ENCODE peak calls at places on chromosomes 1 and 21, in five cellular contexts. L is GM23248, U is PC-3, F is HCT116, A is MM.1S. V is an unnamed sample. For H3K36me3, the result is how much of the 10 kb centered on the place peaks cover.

GRCh38 chr1:37794372-37795339 is 1.0 kb downstream of the MANEAL start:
- DNase-seq in U (no peak), F (no peak), A (peak), L (no peak), V (peak)

GRCh38 chr1:203916756-203917155 is 55.4 kb downstream of the SNRPE start:
- DNase-seq in U (peak), F (no peak), A (no peak), L (no peak), V (no peak)

GRCh38 chr21:28742527-28742926 is 250.2 kb downstream of the LTN1 start:
- DNase-seq in U (peak), F (no peak), L (peak), A (no peak), V (no peak)

GRCh38 chr21:38979271-38980196 is 173.8 kb downstream of the ETS2 start:
- DNase-seq in A (no peak), L (peak), U (peak), F (no peak), V (peak)

GRCh38 chr1:73044241-73044640 is 761.9 kb upstream of the NEGR1 start:
- DNase-seq in A (no peak), F (no peak), U (no peak), L (no peak), V (no peak)

GRCh38 chr1:89088597-89088996 is 23.6 kb upstream of the GBP1 start:
- DNase-seq in U (no peak), L (no peak), F (no peak), A (no peak), V (no peak)

GRCh38 chr1:184745110-184745509 is 9.5 kb downstream of the EDEM3 start:
- DNase-seq in A (no peak), F (no peak), U (peak), L (no peak), V (no peak)

GRCh38 chr21:44325386-44326271 is 13.6 kb downstream of the CFAP410 start:
- DNase-seq in A (no peak), L (no peak), U (no peak), F (no peak), V (no peak)

GRCh38 chr1:45122724-45123123 is 83.7 kb downstream of the ZSWIM5 start:
- DNase-seq in A (no peak), F (no peak), L (no peak), U (no peak), V (no peak)

GRCh38 chr1:229075217-229075616 is 195.7 kb upstream of the RAB4A start:
- DNase-seq in A (no peak), U (peak), L (peak), F (no peak), V (no peak)

GRCh38 chr1:201385299-201385891 is 7.9 kb upstream of the TNNT2 start:
- DNase-seq in L (peak), A (peak), F (no peak), U (peak), V (peak)

GRCh38 chr1:12518956-12519707 is 98.9 kb downstream of the DHRS3 start:
- DNase-seq in U (peak), F (no peak), L (peak), A (no peak), V (no peak)

GRCh38 chr1:12177999-12178441 is 11.2 kb downstream of the TNFRSF1B start:
- DNase-seq in L (peak), U (peak), F (peak), A (no peak), V (peak)

DNA sequence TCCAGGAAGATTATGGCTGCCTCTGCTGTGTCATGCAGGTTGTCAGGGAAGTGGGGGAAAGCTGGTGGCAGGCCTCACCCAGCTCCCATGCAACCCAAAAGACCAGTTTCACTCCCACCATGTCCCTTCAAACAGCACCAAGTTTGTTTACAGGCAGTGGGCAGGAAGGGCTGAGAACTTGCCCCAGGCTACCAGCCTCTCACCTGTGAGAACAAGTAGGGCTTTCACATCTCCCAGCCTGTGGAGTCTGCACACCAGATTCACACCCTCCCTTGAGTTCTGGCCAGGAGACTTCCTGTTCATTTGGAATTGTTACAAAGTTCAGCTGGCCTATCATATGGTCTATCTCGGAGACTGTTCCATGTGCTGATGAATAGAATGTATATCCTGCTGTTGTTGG is 27.8 kb downstream of the RPAP2 start:
- DNase-seq in L (no peak), U (peak), A (no peak), F (no peak), V (no peak)
- H3K36me3 ChIP-seq in L (under half), U (half or more), A (under half), F (under half), V (under half)

DNA sequence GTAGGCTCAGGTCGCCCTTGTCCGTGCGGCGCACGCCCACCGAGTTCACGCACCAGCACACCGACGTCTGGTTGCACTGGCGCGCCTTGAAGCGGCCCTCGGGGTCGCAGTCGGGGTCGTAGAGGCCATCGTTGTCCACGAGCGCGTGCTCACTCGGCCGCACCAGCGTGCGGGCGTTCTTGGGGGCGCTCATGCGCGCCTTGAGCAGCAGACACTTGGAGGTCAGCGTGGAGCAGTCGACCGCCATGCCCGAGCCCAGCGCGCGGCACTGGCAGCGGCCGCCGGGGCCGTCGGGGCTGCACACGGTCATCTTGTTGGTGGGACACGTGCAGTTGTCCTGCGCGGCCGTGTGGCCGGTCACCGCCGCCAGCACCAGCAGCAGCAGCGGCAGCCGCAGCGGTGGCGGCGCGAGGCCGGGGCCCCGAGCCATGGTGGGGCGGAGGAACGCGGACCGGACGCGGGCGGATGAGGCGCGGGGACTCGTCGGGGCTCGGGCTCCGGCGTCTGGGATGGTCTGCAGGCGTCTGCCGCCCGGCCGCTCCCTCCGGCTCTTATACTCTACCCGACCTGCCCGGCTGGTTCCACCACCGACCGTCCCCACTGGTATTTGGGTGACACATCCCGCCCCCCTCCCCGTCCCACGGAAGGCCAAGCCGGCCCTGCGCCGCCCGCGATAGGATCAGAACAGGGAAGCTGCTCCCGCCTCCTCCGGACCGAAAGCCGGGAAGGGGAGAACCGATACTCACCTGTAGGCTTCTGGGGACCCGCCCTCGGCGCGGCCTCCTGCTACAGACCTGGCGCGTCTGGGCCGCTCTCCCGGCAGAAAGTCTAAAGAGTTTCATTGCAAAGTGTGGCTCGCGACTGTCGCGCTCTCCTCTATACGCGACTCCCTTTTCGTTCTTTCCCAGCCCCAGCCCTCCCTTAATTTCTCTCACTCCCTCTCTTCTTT is at the start of gene TACSTD2:
- DNase-seq in U (peak), F (no peak), A (no peak), L (peak), V (peak)
- TF ChIP-seq EZH2 in U (no peak), F (no peak), A (no peak), L (no peak), V (peak)

GRCh38 chr1:67659229-67659628 is 25.8 kb upstream of the GADD45A start:
- DNase-seq in L (no peak), U (no peak), F (no peak), A (peak), V (no peak)
- TF ChIP-seq EZH2phosphoT487 in L (no peak), U (no peak), F (no peak), A (no peak), V (no peak)

GRCh38 chr1:153616144-153616884 is at the start of gene S100A14:
- DNase-seq in A (no peak), L (no peak), F (peak), U (peak), V (no peak)

GRCh38 chr1:153617677-153618076 is 1.6 kb upstream of the S100A14 start:
- DNase-seq in F (peak), L (peak), A (peak), U (peak), V (peak)

GRCh38 chr1:153615406-153615805 is 719 bp downstream of the S100A14 start:
- DNase-seq in U (no peak), F (no peak), A (no peak), L (no peak), V (no peak)

GRCh38 chr1:153616885-153617428 is 832 bp upstream of the S100A14 start:
- DNase-seq in U (no peak), F (no peak), A (no peak), L (peak), V (no peak)

GRCh38 chr1:153619171-153619570 is 3.0 kb upstream of the S100A14 start:
- DNase-seq in F (no peak), L (no peak), U (no peak), A (no peak), V (no peak)
- H3K36me3 ChIP-seq in F (under half), L (under half), U (under half), A (under half), V (under half)

GRCh38 chr1:165376811-165377153 is 20.3 kb upstream of the LMX1A start:
- DNase-seq in L (no peak), F (no peak), U (peak), A (no peak), V (no peak)
- TF ChIP-seq EZH2 in L (no peak), F (no peak), U (no peak), A (no peak), V (peak)

GRCh38 chr1:156682166-156682890 is 5.1 kb upstream of the NES start:
- DNase-seq in A (no peak), F (no peak), L (no peak), U (no peak), V (peak)
- TF ChIP-seq EZH2phosphoT487 in A (no peak), F (no peak), L (no peak), U (no peak), V (no peak)

GRCh38 chr1:119008483-119009299 is 20.5 kb upstream of the TBX15 start:
- DNase-seq in L (peak), U (peak), A (peak), F (peak), V (peak)
- H3K36me3 ChIP-seq in L (under half), U (under half), A (under half), F (under half), V (under half)

GRCh38 chr1:153535664-153536585 is at the start of gene S100A6:
- DNase-seq in F (peak), L (peak), U (peak), A (peak), V (peak)
- TF ChIP-seq EZH2 in F (no peak), L (no peak), U (no peak), A (no peak), V (no peak)

GRCh38 chr1:117571496-117571895 is 34.4 kb upstream of the TENT5C start:
- DNase-seq in U (peak), F (no peak), L (no peak), A (no peak), V (no peak)

GRCh38 chr1:117570988-117571409 is 34.8 kb upstream of the TENT5C start:
- DNase-seq in A (peak), L (no peak), F (no peak), U (peak), V (peak)

GRCh38 chr1:117574206-117574835 is 31.5 kb upstream of the TENT5C start:
- DNase-seq in A (no peak), L (no peak), F (no peak), U (no peak), V (no peak)

GRCh38 chr1:117573386-117574040 is 32.3 kb upstream of the TENT5C start:
- DNase-seq in U (peak), A (no peak), F (no peak), L (peak), V (no peak)

DNA sequence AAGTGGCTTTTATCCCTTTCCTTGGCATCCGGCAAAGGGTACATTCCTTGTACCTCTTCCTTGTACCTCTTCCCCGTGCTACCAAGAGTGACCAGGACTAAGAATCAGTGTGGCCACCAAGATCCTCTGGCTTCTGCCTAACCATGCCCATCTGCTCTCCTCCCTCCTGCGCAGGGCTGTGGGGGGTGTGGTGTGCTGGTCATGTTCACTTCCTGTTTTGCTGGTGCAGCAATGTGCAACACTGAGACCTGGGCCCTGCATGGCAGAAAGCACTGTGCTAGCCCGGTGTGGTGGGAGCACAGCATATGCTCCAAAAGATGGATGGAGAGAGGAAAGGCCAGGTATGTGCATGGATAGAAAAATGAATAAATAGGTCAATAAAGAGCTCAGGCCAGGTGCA is 33.3 kb upstream of the TENT5C start:
- DNase-seq in A (no peak), F (no peak), U (no peak), L (no peak), V (no peak)
- TF ChIP-seq EZH2phosphoT487 in A (no peak), F (no peak), U (no peak), L (no peak), V (no peak)

GRCh38 chr1:36014722-36015220 is 69.1 kb upstream of the TEKT2 start:
- DNase-seq in L (peak), A (no peak), F (no peak), U (no peak), V (no peak)
- H3K36me3 ChIP-seq in L (half or more), A (under half), F (under half), U (under half), V (under half)